ENCODE peak calls at places on chromosomes 4 and X, in ten cellular contexts. F is heart left ventricle, Q is fibroblast of the aortic adventitia, S is GM12865, B is right lobe of liver, O is Caco-2, H is endothelial cell of umbilical vein, Z is endodermal cell, T is neural crest cell, M is cardiac muscle cell. R is an unnamed sample.

GRCh38 chrX:68568136-68568535 is 69.3 kb downstream of the YIPF6 start:
- DNase-seq in F (no peak), Q (no peak), S (peak), B (no peak), O (no peak), H (no peak), Z (no peak), T (no peak), M (no peak), R (no peak)

GRCh38 chrX:150513564-150513963 is 54.9 kb upstream of the MTM1 start:
- DNase-seq in F (no peak), Q (no peak), S (no peak), B (no peak), O (no peak), H (no peak), Z (no peak), T (no peak), M (no peak), R (no peak)

GRCh38 chr4:2256781-2257191 is 5.1 kb downstream of the MXD4 start:
- DNase-seq in F (peak), Q (no peak), S (no peak), B (peak), O (no peak), H (peak), Z (peak), T (no peak), M (peak), R (peak)

GRCh38 chrX:25039036-25039435 is 23.3 kb upstream of the ARX start:
- DNase-seq in F (no peak), Q (no peak), S (no peak), B (no peak), O (no peak), H (no peak), Z (no peak), T (no peak), M (no peak), R (no peak)

GRCh38 chr4:98784947-98785693 is 126.7 kb upstream of the TSPAN5 start:
- DNase-seq in F (no peak), Q (no peak), S (no peak), B (no peak), O (no peak), H (no peak), Z (no peak), T (no peak), M (no peak), R (no peak)

GRCh38 chr4:7769308-7769841 is 170.3 kb downstream of the AFAP1 start:
- DNase-seq in F (no peak), Q (no peak), S (no peak), B (no peak), O (no peak), H (no peak), Z (no peak), T (no peak), M (no peak), R (no peak)

GRCh38 chrX:15929231-15929630 is 74.6 kb upstream of the AP1S2 start:
- DNase-seq in F (no peak), Q (no peak), S (no peak), B (no peak), O (peak), H (no peak), Z (no peak), T (no peak), M (no peak), R (no peak)

GRCh38 chr4:185394568-185395254 is 1.0 kb downstream of the LRP2BP start:
- DNase-seq in F (no peak), Q (no peak), S (no peak), B (no peak), O (no peak), H (peak), Z (no peak), T (no peak), M (no peak), R (no peak)

GRCh38 chr4:8355306-8355705 is 85.2 kb downstream of the ACOX3 start:
- DNase-seq in F (no peak), Q (no peak), S (no peak), B (no peak), O (no peak), H (no peak), Z (no peak), T (no peak), M (no peak), R (peak)

GRCh38 chr4:166421556-166422156 is 548.6 kb downstream of the TLL1 start:
- DNase-seq in F (no peak), Q (peak), S (no peak), B (no peak), O (no peak), H (no peak), Z (no peak), T (no peak), M (peak), R (peak)

GRCh38 chrX:41616935-41617334 is 71.8 kb upstream of the GPR34 start:
- DNase-seq in F (no peak), Q (no peak), S (no peak), B (no peak), O (no peak), H (no peak), Z (peak), T (no peak), M (no peak), R (no peak)

GRCh38 chrX:17655232-17656034 is 81.9 kb upstream of the SCML1 start:
- DNase-seq in F (peak), Q (peak), S (no peak), B (no peak), O (no peak), H (peak), Z (peak), T (peak), M (peak), R (no peak)

GRCh38 chrX:17559728-17560379 is 177.4 kb upstream of the SCML1 start:
- DNase-seq in F (no peak), Q (peak), S (no peak), B (no peak), O (no peak), H (peak), Z (no peak), T (no peak), M (peak), R (peak)

GRCh38 chr4:4860803-4861591 is 1.5 kb downstream of the MSX1 start:
- DNase-seq in F (peak), Q (peak), S (no peak), B (no peak), O (peak), H (peak), Z (peak), T (no peak), M (peak), R (no peak)

GRCh38 chr4:16289872-16290554 is 63.7 kb upstream of the TAPT1 start:
- DNase-seq in F (no peak), Q (peak), S (peak), B (no peak), O (peak), H (peak), Z (no peak), T (peak), M (peak), R (peak)

GRCh38 chr4:123449780-123450179 is 53.2 kb downstream of the SPRY1 start:
- DNase-seq in F (no peak), Q (no peak), S (peak), B (no peak), O (no peak), H (peak), Z (no peak), T (no peak), M (peak), R (no peak)

DNA sequence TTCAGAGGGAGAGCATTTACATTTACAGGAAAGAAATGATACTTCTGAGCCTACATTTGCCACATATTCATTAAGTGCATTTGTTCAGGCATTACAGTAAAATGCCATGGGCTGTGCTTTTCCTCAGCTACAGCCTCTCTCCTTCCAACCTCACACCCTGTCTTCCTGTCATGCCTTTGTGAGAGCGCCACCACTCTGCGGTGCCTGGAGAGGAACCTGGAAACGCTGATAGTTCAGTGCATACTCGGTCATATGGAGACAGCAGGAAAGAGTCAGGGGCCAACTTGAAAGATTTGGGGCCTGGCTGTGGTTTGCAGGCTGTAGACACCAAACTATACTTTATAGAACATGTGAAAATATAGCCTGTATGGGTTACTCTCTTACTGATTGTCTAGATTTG is 40.5 kb downstream of the NFKB1 start:
- DNase-seq in F (no peak), Q (no peak), S (peak), B (no peak), O (peak), H (no peak), Z (peak), T (no peak), M (no peak), R (peak)
- TF ChIP-seq CTCF in F (no peak), Q (no peak), S (peak), B (no peak), O (no peak), H (no peak), Z (peak), T (no peak), M (no peak), R (no peak)

GRCh38 chr4:113278324-113278934 is 229.0 kb downstream of the ANK2 start:
- DNase-seq in F (peak), Q (peak), S (peak), B (peak), O (peak), H (peak), Z (peak), T (peak), M (peak), R (peak)
- TF ChIP-seq CTCF in F (peak), Q (peak), S (peak), B (peak), O (peak), H (peak), Z (peak), T (peak), M (peak), R (peak)

DNA sequence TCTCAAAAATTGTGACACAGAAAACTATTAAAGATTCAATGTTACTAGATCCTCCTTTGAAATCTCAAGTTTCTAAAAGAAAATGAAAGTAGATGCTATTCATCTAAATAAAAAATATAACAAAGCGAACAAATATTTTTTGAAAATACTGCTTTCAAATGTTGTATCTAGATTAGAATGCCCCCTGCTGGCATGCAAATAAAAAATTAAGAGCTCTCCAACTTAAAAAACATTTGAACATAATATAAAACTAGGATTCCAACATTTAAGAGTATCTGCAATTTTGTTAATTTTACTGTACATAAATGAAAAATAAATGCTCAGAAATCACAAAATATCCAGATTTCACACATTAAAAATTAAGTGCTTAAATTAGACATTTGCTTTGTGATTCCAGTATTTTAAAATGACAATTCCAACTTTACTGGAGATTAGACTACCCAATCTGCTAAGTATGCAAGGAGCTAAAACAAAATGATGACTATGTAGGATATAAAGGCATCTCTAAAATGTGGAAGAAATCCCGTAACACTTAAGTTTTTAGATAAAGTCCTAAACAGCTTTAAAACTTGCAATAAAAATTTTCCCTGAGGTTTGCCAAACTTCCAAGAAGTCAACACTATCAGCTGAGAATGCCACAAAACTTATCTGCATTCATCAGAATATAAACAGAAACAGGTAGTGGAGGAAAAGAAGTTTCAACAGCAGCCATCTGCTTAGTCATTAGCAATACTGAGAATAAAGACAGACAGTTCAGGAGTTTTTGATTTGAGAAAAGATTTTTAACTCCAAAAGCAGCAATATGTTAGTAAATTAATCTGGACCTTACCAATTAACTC is 32.6 kb downstream of the DHX15 start:
- DNase-seq in F (no peak), Q (peak), S (no peak), B (no peak), O (no peak), H (peak), Z (no peak), T (no peak), M (peak), R (no peak)
- TF ChIP-seq CTCF in F (peak), Q (peak), S (no peak), B (peak), O (peak), H (peak), Z (peak), T (peak), M (peak), R (peak)

GRCh38 chr4:70505152-70505748 is 13.1 kb upstream of the AMTN start:
- DNase-seq in F (peak), Q (peak), S (peak), B (peak), O (peak), H (peak), Z (peak), T (peak), M (peak), R (peak)
- TF ChIP-seq CTCF in F (peak), Q (peak), S (peak), B (peak), O (peak), H (peak), Z (peak), T (peak), M (peak), R (peak)